ENCODE peak calls at places on chromosome 11, in four cellular contexts. C is OCI-LY7, K is esophagus squamous epithelium, F is ovary. S is an unnamed sample.

GRCh38 chr11:66264893-66265292 is 3.5 kb upstream of the RAB1B start:
- DNase-seq in C (peak; percentile 41), F (no peak), K (no peak), S (no peak)

GRCh38 chr11:96037267-96037990 is 113.5 kb upstream of the MTMR2 start:
- DNase-seq in F (no peak), C (no peak), K (no peak), S (no peak)

GRCh38 chr11:134599180-134599810 is 187.3 kb upstream of the B3GAT1 start:
- DNase-seq in K (no peak), F (no peak), C (no peak), S (no peak)

GRCh38 chr11:17658211-17658610 is 61.2 kb upstream of the MYOD1 start:
- DNase-seq in K (no peak), C (no peak), F (no peak), S (no peak)

GRCh38 chr11:59573216-59573615 is 42.4 kb downstream of the OSBP start:
- DNase-seq in K (no peak), C (no peak), F (no peak), S (no peak)

GRCh38 chr11:46896719-46897406 is 21.5 kb downstream of the LRP4 start:
- DNase-seq in F (no peak), K (no peak), C (peak; percentile 63), S (no peak)

GRCh38 chr11:98061858-98062257 is 958.9 kb upstream of the CNTN5 start:
- DNase-seq in F (no peak), C (no peak), K (no peak), S (no peak)

GRCh38 chr11:114061053-114062049 is 1.8 kb downstream of the ZBTB16 start:
- DNase-seq in C (no peak), K (no peak), F (peak; percentile 54), S (no peak)

GRCh38 chr11:113685650-113686349 is 20.3 kb downstream of the TMPRSS5 start:
- DNase-seq in K (no peak), F (no peak), C (no peak), S (no peak)

GRCh38 chr11:36454991-36455611 is 55.0 kb downstream of the TRAF6 start:
- DNase-seq in F (peak; percentile 46), K (no peak), C (no peak), S (no peak)

GRCh38 chr11:91857194-91857593 is 367.4 kb upstream of the FAT3 start:
- DNase-seq in F (no peak), K (no peak), C (no peak), S (no peak)

GRCh38 chr11:88122956-88123355 is 52.3 kb downstream of the RAB38 start:
- DNase-seq in F (no peak), K (no peak), C (no peak), S (no peak)

GRCh38 chr11:83684071-83684470 is 397.9 kb upstream of the CCDC90B start:
- DNase-seq in K (no peak), F (no peak), C (no peak), S (no peak)

GRCh38 chr11:111793863-111794262 is 27.7 kb upstream of the PPP2R1B start:
- DNase-seq in F (no peak), C (no peak), K (no peak), S (no peak)

GRCh38 chr11:65500262-65501004 is 1.6 kb downstream of the MALAT1 start:
- DNase-seq in K (no peak), F (peak; percentile 42), C (peak; percentile 58), S (no peak)

GRCh38 chr11:63564785-63565350 is 1.7 kb upstream of the PLAAT2 start:
- DNase-seq in K (no peak), C (no peak), F (no peak), S (no peak)

GRCh38 chr11:128196235-128196634 is 391.1 kb downstream of the ETS1 start:
- DNase-seq in C (no peak), F (no peak), K (no peak), S (no peak)

GRCh38 chr11:61891331-61892084 is at the start of gene FADS3:
- DNase-seq in C (peak; percentile 88), K (no peak), F (peak; percentile 84), S (no peak)

GRCh38 chr11:67366546-67366945 is 6.9 kb downstream of the CLCF1 start:
- DNase-seq in K (no peak), F (no peak), C (no peak), S (no peak)

GRCh38 chr11:28077524-28077923 is 30.4 kb downstream of the KIF18A start:
- DNase-seq in F (no peak), C (no peak), K (no peak), S (no peak)

GRCh38 chr11:47607380-47607779 is 13.2 kb upstream of the C1QTNF4 start:
- DNase-seq in K (no peak), C (no peak), F (peak; percentile 53), S (no peak)

GRCh38 chr11:61949169-61950034 is 749 bp upstream of the BEST1 start:
- DNase-seq in K (no peak), C (peak; percentile 71), F (peak; percentile 83), S (peak; percentile 85)

DNA sequence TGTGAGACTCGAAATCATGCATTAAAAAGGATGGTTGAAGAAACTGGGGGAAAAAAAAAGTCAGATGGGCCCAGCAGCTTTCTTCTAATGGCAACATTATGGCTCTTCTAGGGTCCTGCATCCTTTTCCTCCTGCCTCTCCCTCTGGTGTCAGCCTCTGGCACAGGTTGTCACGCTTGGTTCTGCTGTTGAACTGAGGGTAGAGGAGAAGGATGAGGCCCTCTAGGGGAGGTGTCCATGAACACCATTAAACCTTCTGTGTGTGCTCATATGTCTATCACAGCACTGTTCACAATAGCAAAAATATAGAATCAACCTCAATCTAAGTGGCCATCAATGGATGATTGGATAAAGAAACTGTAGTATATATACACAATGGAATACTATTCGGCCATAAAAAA is 36.0 kb downstream of the BUD13 start:
- DNase-seq in F (no peak), C (peak; percentile 22), K (no peak), S (no peak)
- TF ChIP-seq CTCF in F (no peak), C (peak; percentile 65), K (no peak), S (no peak)

DNA sequence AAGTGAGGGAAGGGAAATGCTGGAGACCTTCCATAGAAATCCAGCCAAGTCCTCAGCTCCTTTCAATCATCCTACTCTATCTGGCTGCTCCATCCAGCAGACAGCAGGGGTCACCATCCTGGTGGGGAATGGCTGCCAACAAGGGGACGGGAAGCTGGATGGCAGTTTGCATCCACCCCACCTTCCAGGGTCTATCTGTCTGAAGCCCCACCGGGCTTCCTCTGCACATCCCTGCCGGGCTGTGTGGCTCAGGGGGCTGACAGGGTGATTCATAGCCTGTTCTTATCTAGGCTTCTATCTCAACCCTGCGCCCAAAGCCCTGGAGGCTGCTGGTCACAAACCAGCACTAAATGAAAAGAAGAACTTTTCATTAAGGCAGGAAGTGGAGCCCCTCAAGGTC is 1.1 kb downstream of the SYTL2 start:
- DNase-seq in F (no peak), K (no peak), C (peak; percentile 18), S (no peak)
- TF ChIP-seq CTCF in F (no peak), K (no peak), C (peak; percentile 44), S (no peak)

GRCh38 chr11:43933226-43933607 is 9.2 kb upstream of the C11orf96 start:
- DNase-seq in F (no peak), K (no peak), C (no peak), S (no peak)

GRCh38 chr11:43936081-43936480 is 6.4 kb upstream of the C11orf96 start:
- DNase-seq in F (no peak), C (no peak), K (no peak), S (no peak)

GRCh38 chr11:43935131-43935979 is 7.1 kb upstream of the C11orf96 start:
- DNase-seq in K (no peak), C (no peak), F (no peak), S (no peak)

GRCh38 chr11:43933608-43934358 is 8.7 kb upstream of the C11orf96 start:
- DNase-seq in K (no peak), C (no peak), F (peak; percentile 49), S (no peak)

DNA sequence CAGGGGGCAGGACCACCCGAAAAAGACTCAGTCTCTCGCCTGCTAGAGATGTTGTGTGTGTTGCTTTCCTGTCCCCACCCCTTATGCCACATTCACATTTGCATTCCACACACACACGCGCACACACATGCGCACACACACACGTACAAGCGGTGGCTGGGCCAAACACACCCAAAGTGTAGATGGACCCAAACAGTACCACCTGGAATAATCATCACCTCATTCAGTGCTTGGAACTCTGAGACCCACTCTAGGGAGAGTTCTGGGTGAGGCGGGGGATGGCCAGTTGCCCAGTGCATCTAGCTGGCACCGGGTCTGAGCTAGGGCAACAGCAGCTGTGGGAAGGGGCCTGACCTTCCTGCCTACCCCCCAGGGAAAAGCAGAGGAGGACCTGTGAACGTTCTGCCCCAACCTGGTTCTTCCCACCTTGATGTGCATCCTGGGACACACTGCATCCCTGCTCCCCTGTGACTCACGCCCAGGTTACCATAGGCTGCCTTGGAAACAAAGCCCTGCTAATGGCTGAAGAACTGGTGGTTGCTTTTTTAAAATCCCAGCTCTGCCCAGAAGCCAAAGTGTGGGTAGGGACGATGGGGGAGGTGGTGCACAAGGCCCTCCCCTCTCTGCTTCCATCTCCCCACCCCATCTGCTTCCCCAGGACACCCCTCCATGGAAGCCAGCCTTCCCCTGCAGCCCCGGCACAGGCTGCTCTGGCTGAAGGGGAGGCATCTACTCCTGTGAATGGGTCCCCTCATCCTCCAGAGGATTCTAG is 7.9 kb upstream of the C11orf96 start:
- DNase-seq in C (no peak), K (no peak), F (no peak), S (no peak)
- TF ChIP-seq CTCF in C (no peak), K (no peak), F (no peak), S (no peak)

GRCh38 chr11:124068711-124069110 is 27.6 kb upstream of the OR10G7 start:
- DNase-seq in C (no peak), F (no peak), K (no peak), S (no peak)

GRCh38 chr11:124070906-124071621 is 29.9 kb upstream of the OR10G7 start:
- DNase-seq in C (peak; percentile 69), F (peak; percentile 25), K (no peak), S (peak; percentile 60)

GRCh38 chr11:124071622-124071948 is 30.5 kb upstream of the OR10G7 start:
- DNase-seq in K (no peak), F (no peak), C (no peak), S (no peak)

GRCh38 chr11:124072147-124072546 is 31.0 kb upstream of the OR10G7 start:
- DNase-seq in C (no peak), K (no peak), F (no peak), S (no peak)

GRCh38 chr11:124069429-124070401 is 28.6 kb upstream of the OR10G7 start:
- DNase-seq in F (no peak), K (no peak), C (peak; percentile 72), S (peak; percentile 54)
- TF ChIP-seq CTCF in F (no peak), K (peak; percentile 34), C (peak; percentile 81), S (peak; percentile 78)